ENCODE peak calls at places on chromosomes 11 and 22, in four cellular contexts. One of them, this sample, is unnamed.

GRCh38 chr11:20934521-20934920 is 265.1 kb downstream of the NELL1 start:
- DNase-seq in pancreas: no peak
- DNase-seq in LoVo: no peak
- DNase-seq in GOT3: no peak
- DNase-seq in this sample: no peak

GRCh38 chr11:44457862-44458261 is 107.6 kb upstream of the CD82 start:
- DNase-seq in LoVo: no peak
- DNase-seq in GOT3: no peak
- DNase-seq in pancreas: no peak
- DNase-seq in this sample: no peak

GRCh38 chr11:9601876-9602199 is 28.4 kb downstream of the WEE1 start:
- DNase-seq in pancreas: no peak
- DNase-seq in GOT3: no peak
- DNase-seq in LoVo: no peak
- DNase-seq in this sample: no peak

GRCh38 chr11:12876988-12877387 is 132.1 kb upstream of the RASSF10 start:
- DNase-seq in GOT3: no peak
- DNase-seq in pancreas: no peak
- DNase-seq in LoVo: no peak
- DNase-seq in this sample: no peak

GRCh38 chr11:72354356-72355115 is 79.8 kb downstream of the CLPB start:
- DNase-seq in pancreas: no peak
- DNase-seq in LoVo: no peak
- DNase-seq in GOT3: no peak
- DNase-seq in this sample: peak; percentile 18

GRCh38 chr11:34749666-34750659 is 129.1 kb downstream of the EHF start:
- DNase-seq in GOT3: no peak
- DNase-seq in LoVo: peak; percentile 9
- DNase-seq in pancreas: peak; percentile 37
- DNase-seq in this sample: no peak

GRCh38 chr11:120168108-120168959 is 30.4 kb upstream of the TRIM29 start:
- DNase-seq in LoVo: no peak
- DNase-seq in GOT3: no peak
- DNase-seq in pancreas: no peak
- DNase-seq in this sample: no peak

GRCh38 chr22:50317674-50318073 is 9.1 kb downstream of the DENND6B start:
- DNase-seq in GOT3: no peak
- DNase-seq in LoVo: no peak
- DNase-seq in pancreas: no peak
- DNase-seq in this sample: no peak

GRCh38 chr11:43508511-43508918 is 149.8 kb downstream of the TTC17 start:
- DNase-seq in GOT3: no peak
- DNase-seq in pancreas: no peak
- DNase-seq in LoVo: peak; percentile 44
- DNase-seq in this sample: no peak

GRCh38 chr11:62611705-62612365 is 740 bp downstream of the EML3 start:
- DNase-seq in pancreas: peak; percentile 50
- DNase-seq in GOT3: no peak
- DNase-seq in LoVo: no peak
- DNase-seq in this sample: peak; percentile 48

GRCh38 chr22:26131755-26132154 is 37.5 kb upstream of the SEZ6L start:
- DNase-seq in LoVo: no peak
- DNase-seq in pancreas: no peak
- DNase-seq in GOT3: no peak
- DNase-seq in this sample: no peak

GRCh38 chr11:57214087-57214395 is 23.0 kb downstream of the APLNR start:
- DNase-seq in pancreas: no peak
- DNase-seq in LoVo: no peak
- DNase-seq in GOT3: no peak
- DNase-seq in this sample: no peak

GRCh38 chr22:17695986-17696385 is 57.4 kb downstream of the BCL2L13 start:
- DNase-seq in GOT3: no peak
- DNase-seq in LoVo: no peak
- DNase-seq in pancreas: no peak
- DNase-seq in this sample: no peak